ENCODE peak calls at places on chromosomes 6 and 20, in four cellular contexts. Q, M, Y and C are unnamed samples.

GRCh38 chr6:43021270-43022047 is at the start of gene RRP36:
- DNase-seq in M (no peak), Q (peak; percentile 91), Y (peak; percentile 89), C (peak; percentile 77)

GRCh38 chr20:43583982-43584432 is 6.7 kb upstream of the IFT52 start:
- DNase-seq in Q (peak; percentile 73), Y (no peak), M (no peak), C (peak; percentile 45)

GRCh38 chr20:15071010-15071808 is 733.8 kb upstream of the FLRT3 start:
- DNase-seq in Y (no peak), M (no peak), Q (no peak), C (no peak)

GRCh38 chr20:37945034-37945660 is 42.2 kb downstream of the VSTM2L start:
- DNase-seq in M (no peak), Q (no peak), Y (no peak), C (no peak)

GRCh38 chr6:23621026-23621425 is 505.0 kb upstream of the NRSN1 start:
- DNase-seq in M (no peak), Y (peak; percentile 5), Q (no peak), C (peak; percentile 0)

GRCh38 chr6:165834613-165835259 is 171.7 kb upstream of the PDE10A start:
- DNase-seq in Q (peak; percentile 91), Y (no peak), M (no peak), C (no peak)

GRCh38 chr6:38192486-38192885 is 373.0 kb downstream of the ZFAND3 start:
- DNase-seq in Q (no peak), Y (no peak), M (no peak), C (no peak)

GRCh38 chr6:47759364-47759763 is 22.5 kb upstream of the OPN5 start:
- DNase-seq in M (no peak), Y (no peak), Q (no peak), C (no peak)

GRCh38 chr6:84258268-84258667 is 30.8 kb upstream of the CEP162 start:
- DNase-seq in Q (no peak), Y (no peak), M (no peak), C (no peak)

GRCh38 chr6:84137051-84137375 is 90.4 kb downstream of the CEP162 start:
- DNase-seq in Q (no peak), M (no peak), Y (no peak), C (no peak)

GRCh38 chr6:8990075-8990474 is 554.7 kb upstream of the SLC35B3 start:
- DNase-seq in M (no peak), Q (no peak), Y (no peak), C (no peak)

GRCh38 chr6:6821639-6822261 is 233.2 kb downstream of the LY86 start:
- DNase-seq in Q (no peak), Y (no peak), M (no peak), C (no peak)

GRCh38 chr6:125142614-125143013 is 11.0 kb upstream of the TPD52L1 start:
- DNase-seq in Q (no peak), M (no peak), Y (no peak), C (no peak)

GRCh38 chr20:39089029-39089428 is 126.9 kb downstream of the DHX35 start:
- DNase-seq in Y (no peak), Q (no peak), M (no peak), C (no peak)

GRCh38 chr6:130365166-130366010 is 429 bp upstream of the TMEM200A start:
- DNase-seq in M (no peak), Y (peak; percentile 90), Q (peak; percentile 58), C (peak; percentile 46)

GRCh38 chr6:24974182-24975171 is 38.7 kb upstream of the RIPOR2 start:
- DNase-seq in Y (no peak), Q (no peak), M (no peak), C (no peak)

GRCh38 chr20:58219342-58219700 is 9.1 kb downstream of the ANKRD60 start:
- DNase-seq in Q (no peak), M (no peak), Y (no peak), C (no peak)

GRCh38 chr20:63255911-63256704 is 1.8 kb upstream of the NKAIN4 start:
- DNase-seq in Q (no peak), M (no peak), Y (no peak), C (peak; percentile 12)

GRCh38 chr6:2467929-2468600 is 222.7 kb upstream of the GMDS start:
- DNase-seq in Y (peak; percentile 34), M (no peak), Q (no peak), C (no peak)

GRCh38 chr20:60627751-60628565 is 624.1 kb upstream of the CDH4 start:
- DNase-seq in M (no peak), Q (no peak), Y (peak; percentile 17), C (no peak)
- TF ChIP-seq CTCF in M (no peak), Q (peak; percentile 6), Y (peak; percentile 13), C (no peak)

GRCh38 chr6:30879684-30880427 is 4.5 kb upstream of the DDR1 start:
- DNase-seq in Y (no peak), Q (no peak), M (no peak), C (no peak)

GRCh38 chr6:30875244-30876038 is 8.9 kb upstream of the DDR1 start:
- DNase-seq in M (no peak), Q (no peak), Y (peak; percentile 34), C (no peak)

GRCh38 chr6:30876039-30876730 is 8.1 kb upstream of the DDR1 start:
- DNase-seq in M (no peak), Q (no peak), Y (no peak), C (peak; percentile 52)

GRCh38 chr6:30880563-30881252 is 3.6 kb upstream of the DDR1 start:
- DNase-seq in Q (no peak), Y (peak; percentile 93), M (no peak), C (no peak)

DNA sequence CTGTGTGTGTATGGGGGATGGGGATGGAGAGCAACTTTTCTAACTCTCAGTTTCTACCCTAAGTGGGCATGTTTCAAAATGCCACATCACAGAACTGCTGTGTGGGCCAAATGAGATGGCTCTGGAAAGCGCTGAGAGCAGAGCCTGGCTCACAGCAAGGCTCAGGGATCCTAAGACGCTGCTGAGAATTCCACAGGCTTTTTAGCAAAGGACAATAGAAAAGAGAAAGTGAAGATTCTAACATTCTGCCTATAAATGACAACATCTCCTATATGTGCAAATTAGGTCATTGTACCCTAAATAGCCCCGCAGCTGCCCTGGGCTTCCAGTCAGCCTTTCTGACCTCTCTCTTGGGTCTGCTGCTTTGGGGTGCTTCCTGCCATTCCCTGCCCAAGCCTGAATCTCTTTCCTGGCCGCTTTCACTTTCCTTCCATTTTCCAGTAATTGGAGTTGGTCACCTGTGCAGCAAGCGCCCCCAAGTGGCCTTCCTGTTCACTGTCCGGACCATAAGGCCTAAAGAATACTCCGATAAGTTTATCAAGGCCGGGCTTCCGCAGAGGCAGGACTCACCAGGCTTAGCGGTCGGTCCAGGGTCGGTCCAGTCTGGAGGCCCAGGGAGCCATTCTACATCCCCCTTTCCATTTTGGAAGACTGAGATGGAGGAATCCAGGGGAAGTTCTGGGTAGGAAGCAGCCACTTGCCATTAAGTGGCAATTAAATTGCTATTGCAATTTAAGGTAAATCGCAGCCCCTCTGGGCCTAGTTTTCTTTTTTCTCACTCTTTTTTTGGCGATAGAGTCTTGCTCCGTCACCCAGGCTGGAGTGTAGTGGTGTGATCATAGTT is 6.7 kb upstream of the DDR1 start:
- DNase-seq in Q (peak; percentile 93), Y (peak; percentile 97), M (peak; percentile 59), C (peak; percentile 87)
- H3K4me3 ChIP-seq in Q (peak overlapping the region; percentile 44), Y (no peak overlapping the region), M (peak overlapping the region; percentile 61), C (peak overlapping the region; percentile 47)

GRCh38 chr6:18997375-18997826 is 610.3 kb downstream of the RNF144B start:
- DNase-seq in Q (no peak), M (no peak), Y (peak; percentile 72), C (peak; percentile 52)
- TF ChIP-seq CTCF in Q (peak; percentile 51), M (peak; percentile 60), Y (peak; percentile 80), C (peak; percentile 61)

GRCh38 chr6:108966236-108966635 is 118.0 kb downstream of the ARMC2 start:
- DNase-seq in Y (no peak), M (no peak), Q (no peak), C (no peak)
- H3K4me3 ChIP-seq in Y (no peak overlapping the region), M (no peak overlapping the region), Q (no peak overlapping the region), C (no peak overlapping the region)

GRCh38 chr6:13711726-13712484 is at the start of gene RANBP9:
- DNase-seq in M (peak; percentile 43), Q (peak; percentile 92), Y (peak; percentile 93), C (peak; percentile 93)
- TF ChIP-seq CTCF in M (no peak), Q (no peak), Y (no peak), C (no peak)

GRCh38 chr6:31175961-31176360 is 5.5 kb upstream of the POU5F1 start:
- DNase-seq in Y (no peak), M (no peak), Q (no peak), C (no peak)

GRCh38 chr6:31179042-31179386 is 8.5 kb upstream of the POU5F1 start:
- DNase-seq in Y (no peak), M (no peak), Q (no peak), C (no peak)

GRCh38 chr6:31180500-31180899 is 10.0 kb upstream of the POU5F1 start:
- DNase-seq in Q (peak; percentile 81), Y (peak; percentile 95), M (no peak), C (no peak)

GRCh38 chr6:31178143-31179041 is 7.9 kb upstream of the POU5F1 start:
- DNase-seq in M (no peak), Y (no peak), Q (no peak), C (peak; percentile 64)

GRCh38 chr6:31179896-31180295 is 9.4 kb upstream of the POU5F1 start:
- DNase-seq in Q (no peak), Y (no peak), M (no peak), C (no peak)
- H3K4me3 ChIP-seq in Q (peak overlapping the region; percentile 58), Y (no peak overlapping the region), M (peak overlapping the region; percentile 4), C (no peak overlapping the region)

GRCh38 chr6:148272084-148272483 is 70.6 kb upstream of the SASH1 start:
- DNase-seq in Y (no peak), M (no peak), Q (no peak), C (no peak)

GRCh38 chr6:148269386-148269785 is 73.3 kb upstream of the SASH1 start:
- DNase-seq in Q (no peak), Y (no peak), M (no peak), C (no peak)

GRCh38 chr6:148274809-148275208 is 67.8 kb upstream of the SASH1 start:
- DNase-seq in Y (no peak), Q (no peak), M (no peak), C (no peak)

GRCh38 chr6:148272597-148272996 is 70.0 kb upstream of the SASH1 start:
- DNase-seq in M (no peak), Y (no peak), Q (no peak), C (no peak)

GRCh38 chr6:148273962-148274752 is 68.5 kb upstream of the SASH1 start:
- DNase-seq in M (no peak), Q (no peak), Y (no peak), C (no peak)
- TF ChIP-seq CTCF in M (no peak), Q (no peak), Y (peak; percentile 9), C (no peak)

DNA sequence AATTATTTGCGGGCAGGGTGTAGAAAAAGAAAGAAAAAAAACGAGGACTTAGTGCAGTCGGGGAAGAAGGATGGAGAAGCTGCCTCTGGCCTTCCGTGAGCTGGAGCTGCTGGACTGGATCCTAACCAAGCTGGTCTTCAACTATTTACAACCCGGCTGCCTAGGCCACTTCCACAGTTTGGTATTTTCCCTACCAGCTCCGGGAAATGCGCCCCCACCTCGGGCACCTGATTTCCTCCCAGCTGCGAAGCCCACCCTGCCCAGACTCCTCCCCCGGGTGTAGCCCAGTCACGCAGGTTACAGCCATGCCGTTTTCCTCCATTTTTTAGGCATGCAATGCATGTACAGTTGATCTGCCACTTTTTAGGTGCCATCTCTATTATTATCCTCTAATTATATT is 21.2 kb downstream of the THEMIS start:
- DNase-seq in M (no peak), Q (no peak), Y (peak; percentile 93), C (peak; percentile 1)
- H3K4me3 ChIP-seq in M (no peak overlapping the region), Q (no peak overlapping the region), Y (peak overlapping the region; percentile 8), C (no peak overlapping the region)